ENCODE peak calls at places on chromosomes 3 and 15, in four cellular contexts. One of them, this sample, is unnamed. For H3K4me1 and H3K36me3, the result is how much of the 10 kb centered on the place peaks cover.

GRCh38 chr3:177812492-177812891 is 615.2 kb upstream of the TBL1XR1 start:
- DNase-seq in cardiac muscle cell: no peak
- DNase-seq in MM.1S: no peak
- DNase-seq in upper lobe of right lung: no peak
- DNase-seq in this sample: no peak

GRCh38 chr3:144394052-144394451 is 422.4 kb downstream of the DIPK2A start:
- DNase-seq in upper lobe of right lung: no peak
- DNase-seq in MM.1S: no peak
- DNase-seq in cardiac muscle cell: no peak
- DNase-seq in this sample: no peak

GRCh38 chr15:90192961-90193786 is 8.0 kb upstream of the SEMA4B start:
- DNase-seq in upper lobe of right lung: no peak
- DNase-seq in MM.1S: no peak
- DNase-seq in cardiac muscle cell: no peak
- DNase-seq in this sample: no peak

GRCh38 chr3:173007079-173007723 is 133.8 kb downstream of the SPATA16 start:
- DNase-seq in upper lobe of right lung: no peak
- DNase-seq in MM.1S: no peak
- DNase-seq in cardiac muscle cell: no peak
- DNase-seq in this sample: no peak

GRCh38 chr15:55407631-55407948 is 569 bp downstream of the CCPG1 start:
- DNase-seq in MM.1S: peak
- DNase-seq in cardiac muscle cell: no peak
- DNase-seq in upper lobe of right lung: no peak
- DNase-seq in this sample: no peak

GRCh38 chr3:141969711-141970110 is 93.3 kb downstream of the ATP1B3 start:
- DNase-seq in cardiac muscle cell: no peak
- DNase-seq in MM.1S: no peak
- DNase-seq in upper lobe of right lung: no peak
- DNase-seq in this sample: no peak

GRCh38 chr3:186938716-186939115 is 8.4 kb downstream of the ST6GAL1 start:
- DNase-seq in cardiac muscle cell: peak
- DNase-seq in MM.1S: no peak
- DNase-seq in upper lobe of right lung: no peak
- DNase-seq in this sample: no peak

GRCh38 chr15:39592500-39592899 is 11.6 kb downstream of the THBS1 start:
- DNase-seq in upper lobe of right lung: no peak
- DNase-seq in cardiac muscle cell: peak
- DNase-seq in MM.1S: no peak
- DNase-seq in this sample: no peak

GRCh38 chr3:128274837-128275236 is 121.6 kb downstream of the EEFSEC start:
- DNase-seq in MM.1S: no peak
- DNase-seq in cardiac muscle cell: peak
- DNase-seq in upper lobe of right lung: no peak
- DNase-seq in this sample: no peak

GRCh38 chr15:73922186-73923151 is 3.8 kb upstream of the LOXL1 start:
- DNase-seq in MM.1S: no peak
- DNase-seq in cardiac muscle cell: peak
- DNase-seq in upper lobe of right lung: no peak
- DNase-seq in this sample: no peak

GRCh38 chr3:24590344-24590880 is 95.8 kb upstream of the THRB start:
- DNase-seq in cardiac muscle cell: no peak
- DNase-seq in upper lobe of right lung: no peak
- DNase-seq in MM.1S: no peak
- DNase-seq in this sample: no peak

GRCh38 chr3:117254990-117255389 is 545.4 kb downstream of the TUSC7 start:
- DNase-seq in cardiac muscle cell: no peak
- DNase-seq in MM.1S: no peak
- DNase-seq in upper lobe of right lung: no peak
- DNase-seq in this sample: no peak

GRCh38 chr3:112175646-112176045 is 42.6 kb upstream of the GCSAM start:
- DNase-seq in upper lobe of right lung: no peak
- DNase-seq in MM.1S: no peak
- DNase-seq in cardiac muscle cell: no peak
- DNase-seq in this sample: no peak

GRCh38 chr3:181756645-181757044 is 44.9 kb downstream of the SOX2 start:
- DNase-seq in upper lobe of right lung: no peak
- DNase-seq in cardiac muscle cell: no peak
- DNase-seq in MM.1S: no peak
- DNase-seq in this sample: no peak

GRCh38 chr15:100241572-100242479 is 99.9 kb downstream of the ADAMTS17 start:
- DNase-seq in upper lobe of right lung: no peak
- DNase-seq in MM.1S: no peak
- DNase-seq in cardiac muscle cell: peak
- DNase-seq in this sample: no peak

GRCh38 chr3:17686613-17687012 is 55.8 kb downstream of the TBC1D5 start:
- DNase-seq in MM.1S: peak
- DNase-seq in cardiac muscle cell: peak
- DNase-seq in upper lobe of right lung: no peak
- DNase-seq in this sample: no peak

GRCh38 chr15:100924436-100924835 is 5.3 kb downstream of the LRRK1 start:
- DNase-seq in cardiac muscle cell: no peak
- DNase-seq in MM.1S: no peak
- DNase-seq in upper lobe of right lung: no peak
- DNase-seq in this sample: no peak

GRCh38 chr15:33013827-33014445 is 180.6 kb downstream of the FMN1 start:
- DNase-seq in cardiac muscle cell: peak
- DNase-seq in MM.1S: no peak
- DNase-seq in upper lobe of right lung: no peak
- DNase-seq in this sample: no peak

GRCh38 chr3:183481582-183481981 is 53.2 kb upstream of the MCF2L2 start:
- DNase-seq in MM.1S: no peak
- DNase-seq in cardiac muscle cell: no peak
- DNase-seq in upper lobe of right lung: no peak
- DNase-seq in this sample: no peak

GRCh38 chr3:129211772-129212171 is 28.1 kb upstream of the CNBP start:
- DNase-seq in cardiac muscle cell: peak
- DNase-seq in upper lobe of right lung: peak
- DNase-seq in MM.1S: no peak
- DNase-seq in this sample: peak

GRCh38 chr3:123153821-123154323 is 47.9 kb upstream of the SEC22A start:
- DNase-seq in MM.1S: no peak
- DNase-seq in cardiac muscle cell: no peak
- DNase-seq in upper lobe of right lung: no peak
- DNase-seq in this sample: no peak

GRCh38 chr15:89792106-89792805 is 16.1 kb downstream of the MESP2 start:
- DNase-seq in cardiac muscle cell: no peak
- DNase-seq in upper lobe of right lung: no peak
- DNase-seq in MM.1S: no peak
- DNase-seq in this sample: no peak

GRCh38 chr3:175713263-175713662 is 854.1 kb downstream of the NAALADL2 start:
- DNase-seq in upper lobe of right lung: no peak
- DNase-seq in cardiac muscle cell: no peak
- DNase-seq in MM.1S: no peak
- DNase-seq in this sample: no peak

GRCh38 chr3:59654120-59654952 is 604.5 kb upstream of the CFAP20DC start:
- DNase-seq in MM.1S: no peak
- DNase-seq in cardiac muscle cell: peak
- DNase-seq in upper lobe of right lung: peak
- DNase-seq in this sample: no peak

GRCh38 chr3:147099076-147099475 is 307.3 kb downstream of the ZIC4 start:
- DNase-seq in upper lobe of right lung: no peak
- DNase-seq in cardiac muscle cell: no peak
- DNase-seq in MM.1S: no peak
- DNase-seq in this sample: no peak

GRCh38 chr3:20111836-20112235 is 71.6 kb downstream of the KAT2B start:
- DNase-seq in MM.1S: no peak
- DNase-seq in upper lobe of right lung: no peak
- DNase-seq in cardiac muscle cell: no peak
- DNase-seq in this sample: no peak

GRCh38 chr15:92533298-92533697 is 122.3 kb downstream of the FAM174B start:
- DNase-seq in MM.1S: no peak
- DNase-seq in cardiac muscle cell: no peak
- DNase-seq in upper lobe of right lung: no peak
- DNase-seq in this sample: no peak

GRCh38 chr3:102193255-102193654 is 241.6 kb upstream of the ZPLD1 start:
- DNase-seq in upper lobe of right lung: no peak
- DNase-seq in MM.1S: no peak
- DNase-seq in cardiac muscle cell: no peak
- DNase-seq in this sample: no peak

GRCh38 chr3:134600685-134601502 is 49.9 kb downstream of the KY start:
- DNase-seq in upper lobe of right lung: peak
- DNase-seq in MM.1S: peak
- DNase-seq in cardiac muscle cell: peak
- DNase-seq in this sample: peak

GRCh38 chr3:100992086-100993033 is 861 bp downstream of the ABI3BP start:
- DNase-seq in upper lobe of right lung: no peak
- DNase-seq in cardiac muscle cell: peak
- DNase-seq in MM.1S: no peak
- DNase-seq in this sample: no peak

GRCh38 chr15:51736069-51736468 is 1.4 kb downstream of the LYSMD2 start:
- DNase-seq in upper lobe of right lung: no peak
- DNase-seq in cardiac muscle cell: peak
- DNase-seq in MM.1S: no peak
- DNase-seq in this sample: no peak
- H3K27ac ChIP-seq in upper lobe of right lung: peak
- H3K27ac ChIP-seq in cardiac muscle cell: no peak
- H3K27ac ChIP-seq in MM.1S: no peak
- H3K27ac ChIP-seq in this sample: peak

DNA sequence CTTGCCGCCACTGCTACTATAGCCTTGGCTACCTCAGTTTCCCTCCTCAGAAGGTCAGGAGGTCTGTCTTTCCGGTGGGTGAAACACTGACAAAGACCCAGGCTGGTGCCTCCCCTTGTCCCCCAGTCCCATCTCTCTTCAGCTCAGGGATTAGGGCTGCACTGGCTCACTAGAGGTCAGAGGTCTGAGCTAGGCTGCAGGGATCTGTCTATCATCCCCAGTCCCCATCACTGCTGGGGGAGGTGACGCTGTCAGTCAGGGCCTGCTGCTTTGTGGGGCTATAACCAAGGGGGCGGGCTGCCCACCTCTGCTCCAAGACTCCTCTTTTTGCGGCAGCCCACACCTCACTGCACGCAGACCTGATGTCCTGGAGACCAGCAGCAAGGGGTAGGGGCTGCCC is 13.7 kb downstream of the SEMA3F start:
- DNase-seq in MM.1S: no peak
- DNase-seq in cardiac muscle cell: no peak
- DNase-seq in upper lobe of right lung: no peak
- DNase-seq in this sample: no peak
- H3K4me1 ChIP-seq in MM.1S: under half
- H3K4me1 ChIP-seq in cardiac muscle cell: under half
- H3K4me1 ChIP-seq in upper lobe of right lung: half or more
- H3K4me1 ChIP-seq in this sample: half or more

GRCh38 chr3:49098910-49099630 is 5.2 kb upstream of the QRICH1 start:
- DNase-seq in MM.1S: no peak
- DNase-seq in cardiac muscle cell: no peak
- DNase-seq in upper lobe of right lung: no peak
- DNase-seq in this sample: no peak
- H3K36me3 ChIP-seq in MM.1S: under half
- H3K36me3 ChIP-seq in cardiac muscle cell: half or more
- H3K36me3 ChIP-seq in upper lobe of right lung: half or more
- H3K36me3 ChIP-seq in this sample: under half

DNA sequence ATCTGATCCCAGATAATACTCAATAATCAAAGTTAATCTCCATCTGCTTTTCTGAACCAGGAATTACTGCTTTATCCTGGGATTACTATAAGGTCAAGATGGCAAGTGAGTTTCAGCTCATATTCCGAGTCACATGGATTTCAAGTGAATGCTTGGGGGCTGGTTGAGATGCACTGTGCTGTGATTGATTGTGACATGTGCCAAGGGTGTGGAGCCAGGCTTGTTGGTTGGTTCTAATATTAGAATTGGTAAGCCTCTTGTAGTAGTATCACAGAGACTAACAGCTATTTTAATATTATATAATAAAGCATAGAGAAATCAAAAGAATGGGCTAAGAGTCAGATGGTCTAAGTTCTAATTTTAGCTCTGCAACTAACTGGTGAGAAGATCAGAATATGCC is 74.2 kb upstream of the ICE2 start:
- DNase-seq in MM.1S: no peak
- DNase-seq in cardiac muscle cell: no peak
- DNase-seq in upper lobe of right lung: no peak
- DNase-seq in this sample: no peak
- H3K27ac ChIP-seq in MM.1S: no peak
- H3K27ac ChIP-seq in cardiac muscle cell: no peak
- H3K27ac ChIP-seq in upper lobe of right lung: no peak
- H3K27ac ChIP-seq in this sample: no peak

GRCh38 chr15:36908991-36909390 is 191.4 kb downstream of the MEIS2 start:
- DNase-seq in cardiac muscle cell: no peak
- DNase-seq in upper lobe of right lung: no peak
- DNase-seq in MM.1S: no peak
- DNase-seq in this sample: no peak
- H3K4me1 ChIP-seq in cardiac muscle cell: half or more
- H3K4me1 ChIP-seq in upper lobe of right lung: under half
- H3K4me1 ChIP-seq in MM.1S: under half
- H3K4me1 ChIP-seq in this sample: under half

GRCh38 chr15:57533062-57533735 is 58.5 kb upstream of the MYZAP start:
- DNase-seq in upper lobe of right lung: no peak
- DNase-seq in cardiac muscle cell: no peak
- DNase-seq in MM.1S: no peak
- DNase-seq in this sample: no peak
- H3K36me3 ChIP-seq in upper lobe of right lung: under half
- H3K36me3 ChIP-seq in cardiac muscle cell: under half
- H3K36me3 ChIP-seq in MM.1S: under half
- H3K36me3 ChIP-seq in this sample: under half

DNA sequence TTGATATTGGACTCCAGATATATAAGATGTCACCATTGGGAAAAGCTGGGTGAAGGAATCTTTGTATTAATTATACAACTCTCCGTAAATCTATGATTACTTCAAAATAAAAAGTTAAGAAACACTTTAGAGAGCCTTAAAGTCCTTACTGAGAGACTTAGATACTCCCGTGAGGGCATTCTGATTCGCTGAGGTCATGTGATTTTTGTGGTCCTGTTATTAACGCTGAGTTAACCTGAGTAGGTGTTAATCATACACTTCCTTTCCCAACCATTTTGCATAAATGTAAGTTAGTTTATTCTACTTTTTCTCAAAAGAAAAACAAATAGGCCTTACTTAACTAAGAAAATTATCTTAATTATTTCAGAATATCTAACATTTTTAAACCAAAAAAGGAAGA is 67.1 kb upstream of the LMOD3 start:
- DNase-seq in cardiac muscle cell: no peak
- DNase-seq in upper lobe of right lung: no peak
- DNase-seq in MM.1S: no peak
- DNase-seq in this sample: no peak
- H3K27ac ChIP-seq in cardiac muscle cell: no peak
- H3K27ac ChIP-seq in upper lobe of right lung: no peak
- H3K27ac ChIP-seq in MM.1S: no peak
- H3K27ac ChIP-seq in this sample: no peak